ENCODE peak calls at places on chromosomes 6 and 20, in seven cellular contexts. One of them, this sample, is unnamed.

GRCh38 chr6:150180517-150180916 is 37.7 kb downstream of the PPP1R14C start:
- DNase-seq in HCT116: no peak
- DNase-seq in midbrain: no peak
- DNase-seq in occipital lobe: no peak
- DNase-seq in stromal cell of bone marrow: no peak
- DNase-seq in brain microvascular endothelial cell: no peak
- DNase-seq in stimulated activated CD4-positive, alpha-beta T cell treated with anti-CD3 and anti-CD28 coated beads, TNF-alpha, amount 100 ng/mL, for 4 hours: no peak
- DNase-seq in this sample: no peak

GRCh38 chr6:108606130-108606797 is 45.5 kb downstream of the FOXO3 start:
- DNase-seq in HCT116: no peak
- DNase-seq in midbrain: no peak
- DNase-seq in occipital lobe: no peak
- DNase-seq in stromal cell of bone marrow: no peak
- DNase-seq in brain microvascular endothelial cell: no peak
- DNase-seq in stimulated activated CD4-positive, alpha-beta T cell treated with anti-CD3 and anti-CD28 coated beads, TNF-alpha, amount 100 ng/mL, for 4 hours: no peak
- DNase-seq in this sample: no peak

GRCh38 chr6:17393335-17394191 is at the start of gene CAP2:
- DNase-seq in HCT116: no peak
- DNase-seq in midbrain: peak; percentile 29
- DNase-seq in occipital lobe: peak; percentile 84
- DNase-seq in stromal cell of bone marrow: no peak
- DNase-seq in brain microvascular endothelial cell: peak; percentile 55
- DNase-seq in stimulated activated CD4-positive, alpha-beta T cell treated with anti-CD3 and anti-CD28 coated beads, TNF-alpha, amount 100 ng/mL, for 4 hours: no peak
- DNase-seq in this sample: peak; percentile 41

GRCh38 chr6:89375427-89375868 is 22.9 kb upstream of the UBE2J1 start:
- DNase-seq in HCT116: no peak
- DNase-seq in midbrain: no peak
- DNase-seq in occipital lobe: no peak
- DNase-seq in stromal cell of bone marrow: no peak
- DNase-seq in brain microvascular endothelial cell: no peak
- DNase-seq in stimulated activated CD4-positive, alpha-beta T cell treated with anti-CD3 and anti-CD28 coated beads, TNF-alpha, amount 100 ng/mL, for 4 hours: no peak
- DNase-seq in this sample: peak; percentile 60

GRCh38 chr6:25250878-25251277 is 28.3 kb upstream of the CARMIL1 start:
- DNase-seq in HCT116: peak; percentile 21
- DNase-seq in midbrain: no peak
- DNase-seq in occipital lobe: no peak
- DNase-seq in stromal cell of bone marrow: no peak
- DNase-seq in brain microvascular endothelial cell: peak; percentile 33
- DNase-seq in stimulated activated CD4-positive, alpha-beta T cell treated with anti-CD3 and anti-CD28 coated beads, TNF-alpha, amount 100 ng/mL, for 4 hours: no peak
- DNase-seq in this sample: peak; percentile 90

GRCh38 chr20:23528867-23529431 is 38.0 kb downstream of the CST8 start:
- DNase-seq in HCT116: peak; percentile 26
- DNase-seq in midbrain: no peak
- DNase-seq in occipital lobe: no peak
- DNase-seq in stromal cell of bone marrow: no peak
- DNase-seq in brain microvascular endothelial cell: no peak
- DNase-seq in stimulated activated CD4-positive, alpha-beta T cell treated with anti-CD3 and anti-CD28 coated beads, TNF-alpha, amount 100 ng/mL, for 4 hours: no peak
- DNase-seq in this sample: peak; percentile 84

GRCh38 chr6:161798844-161799394 is 525.1 kb upstream of the AGPAT4 start:
- DNase-seq in HCT116: no peak
- DNase-seq in midbrain: no peak
- DNase-seq in occipital lobe: no peak
- DNase-seq in stromal cell of bone marrow: no peak
- DNase-seq in brain microvascular endothelial cell: no peak
- DNase-seq in stimulated activated CD4-positive, alpha-beta T cell treated with anti-CD3 and anti-CD28 coated beads, TNF-alpha, amount 100 ng/mL, for 4 hours: no peak
- DNase-seq in this sample: no peak

GRCh38 chr6:52507557-52508260 is 69.2 kb downstream of the TRAM2 start:
- DNase-seq in HCT116: no peak
- DNase-seq in midbrain: no peak
- DNase-seq in occipital lobe: no peak
- DNase-seq in stromal cell of bone marrow: peak; percentile 75
- DNase-seq in brain microvascular endothelial cell: peak; percentile 64
- DNase-seq in stimulated activated CD4-positive, alpha-beta T cell treated with anti-CD3 and anti-CD28 coated beads, TNF-alpha, amount 100 ng/mL, for 4 hours: no peak
- DNase-seq in this sample: peak; percentile 54

GRCh38 chr20:1327241-1327653 is 1.7 kb downstream of the SDCBP2 start:
- DNase-seq in HCT116: no peak
- DNase-seq in midbrain: no peak
- DNase-seq in occipital lobe: peak; percentile 73
- DNase-seq in stromal cell of bone marrow: no peak
- DNase-seq in brain microvascular endothelial cell: peak; percentile 64
- DNase-seq in stimulated activated CD4-positive, alpha-beta T cell treated with anti-CD3 and anti-CD28 coated beads, TNF-alpha, amount 100 ng/mL, for 4 hours: no peak
- DNase-seq in this sample: peak; percentile 70

GRCh38 chr6:126664271-126664670 is 324.4 kb downstream of the CENPW start:
- DNase-seq in HCT116: no peak
- DNase-seq in midbrain: no peak
- DNase-seq in occipital lobe: no peak
- DNase-seq in stromal cell of bone marrow: peak; percentile 30
- DNase-seq in brain microvascular endothelial cell: no peak
- DNase-seq in stimulated activated CD4-positive, alpha-beta T cell treated with anti-CD3 and anti-CD28 coated beads, TNF-alpha, amount 100 ng/mL, for 4 hours: no peak
- DNase-seq in this sample: no peak

GRCh38 chr20:13800728-13801134 is 15.9 kb downstream of the NDUFAF5 start:
- DNase-seq in HCT116: no peak
- DNase-seq in midbrain: peak; percentile 15
- DNase-seq in occipital lobe: peak; percentile 75
- DNase-seq in stromal cell of bone marrow: peak; percentile 51
- DNase-seq in brain microvascular endothelial cell: peak; percentile 69
- DNase-seq in stimulated activated CD4-positive, alpha-beta T cell treated with anti-CD3 and anti-CD28 coated beads, TNF-alpha, amount 100 ng/mL, for 4 hours: no peak
- DNase-seq in this sample: peak; percentile 95

GRCh38 chr20:48205281-48205782 is 420.1 kb upstream of the SULF2 start:
- DNase-seq in HCT116: no peak
- DNase-seq in midbrain: no peak
- DNase-seq in occipital lobe: no peak
- DNase-seq in stromal cell of bone marrow: no peak
- DNase-seq in brain microvascular endothelial cell: no peak
- DNase-seq in stimulated activated CD4-positive, alpha-beta T cell treated with anti-CD3 and anti-CD28 coated beads, TNF-alpha, amount 100 ng/mL, for 4 hours: no peak
- DNase-seq in this sample: no peak

GRCh38 chr6:134550604-134551003 is 232.7 kb upstream of the SGK1 start:
- DNase-seq in HCT116: no peak
- DNase-seq in midbrain: no peak
- DNase-seq in occipital lobe: no peak
- DNase-seq in stromal cell of bone marrow: no peak
- DNase-seq in brain microvascular endothelial cell: peak; percentile 58
- DNase-seq in stimulated activated CD4-positive, alpha-beta T cell treated with anti-CD3 and anti-CD28 coated beads, TNF-alpha, amount 100 ng/mL, for 4 hours: no peak
- DNase-seq in this sample: no peak

GRCh38 chr6:148508401-148509151 is 165.9 kb downstream of the SASH1 start:
- DNase-seq in HCT116: no peak
- DNase-seq in midbrain: no peak
- DNase-seq in occipital lobe: no peak
- DNase-seq in stromal cell of bone marrow: peak; percentile 87
- DNase-seq in brain microvascular endothelial cell: no peak
- DNase-seq in stimulated activated CD4-positive, alpha-beta T cell treated with anti-CD3 and anti-CD28 coated beads, TNF-alpha, amount 100 ng/mL, for 4 hours: no peak
- DNase-seq in this sample: no peak

GRCh38 chr6:138331444-138331843 is 46.3 kb upstream of the SMIM28 start:
- DNase-seq in HCT116: no peak
- DNase-seq in midbrain: no peak
- DNase-seq in occipital lobe: no peak
- DNase-seq in stromal cell of bone marrow: no peak
- DNase-seq in brain microvascular endothelial cell: no peak
- DNase-seq in stimulated activated CD4-positive, alpha-beta T cell treated with anti-CD3 and anti-CD28 coated beads, TNF-alpha, amount 100 ng/mL, for 4 hours: no peak
- DNase-seq in this sample: no peak

GRCh38 chr6:129920103-129920798 is 59.1 kb upstream of the TMEM244 start:
- DNase-seq in HCT116: no peak
- DNase-seq in midbrain: no peak
- DNase-seq in occipital lobe: no peak
- DNase-seq in stromal cell of bone marrow: no peak
- DNase-seq in brain microvascular endothelial cell: peak; percentile 79
- DNase-seq in stimulated activated CD4-positive, alpha-beta T cell treated with anti-CD3 and anti-CD28 coated beads, TNF-alpha, amount 100 ng/mL, for 4 hours: no peak
- DNase-seq in this sample: peak; percentile 12

GRCh38 chr20:42688576-42688975 is 501.1 kb downstream of the PTPRT start:
- DNase-seq in HCT116: no peak
- DNase-seq in midbrain: no peak
- DNase-seq in occipital lobe: no peak
- DNase-seq in stromal cell of bone marrow: no peak
- DNase-seq in brain microvascular endothelial cell: no peak
- DNase-seq in stimulated activated CD4-positive, alpha-beta T cell treated with anti-CD3 and anti-CD28 coated beads, TNF-alpha, amount 100 ng/mL, for 4 hours: no peak
- DNase-seq in this sample: no peak

GRCh38 chr6:22827760-22828159 is 258.4 kb downstream of the HDGFL1 start:
- DNase-seq in HCT116: no peak
- DNase-seq in midbrain: no peak
- DNase-seq in occipital lobe: no peak
- DNase-seq in stromal cell of bone marrow: no peak
- DNase-seq in brain microvascular endothelial cell: peak; percentile 6
- DNase-seq in stimulated activated CD4-positive, alpha-beta T cell treated with anti-CD3 and anti-CD28 coated beads, TNF-alpha, amount 100 ng/mL, for 4 hours: no peak
- DNase-seq in this sample: no peak

GRCh38 chr20:53187402-53187801 is 215.2 kb downstream of the TSHZ2 start:
- DNase-seq in HCT116: no peak
- DNase-seq in midbrain: no peak
- DNase-seq in occipital lobe: no peak
- DNase-seq in stromal cell of bone marrow: no peak
- DNase-seq in brain microvascular endothelial cell: no peak
- DNase-seq in stimulated activated CD4-positive, alpha-beta T cell treated with anti-CD3 and anti-CD28 coated beads, TNF-alpha, amount 100 ng/mL, for 4 hours: no peak
- DNase-seq in this sample: no peak

GRCh38 chr20:51565741-51566140 is 23.2 kb upstream of the NFATC2 start:
- DNase-seq in HCT116: no peak
- DNase-seq in midbrain: no peak
- DNase-seq in occipital lobe: no peak
- DNase-seq in stromal cell of bone marrow: no peak
- DNase-seq in brain microvascular endothelial cell: peak; percentile 39
- DNase-seq in stimulated activated CD4-positive, alpha-beta T cell treated with anti-CD3 and anti-CD28 coated beads, TNF-alpha, amount 100 ng/mL, for 4 hours: no peak
- DNase-seq in this sample: no peak